ENCODE peak calls at places on chromosomes 3 and 15, in four cellular contexts. J is HEK293T, Y is K562, K is GM12878. H is an unnamed sample.

GRCh38 chr15:66078929-66079275 is 174.6 kb downstream of the MEGF11 start:
- DNase-seq in J (no peak), K (no peak), Y (no peak), H (no peak)

GRCh38 chr3:28467414-28467813 is 118.8 kb upstream of the AZI2 start:
- DNase-seq in J (no peak), Y (no peak), K (no peak), H (no peak)

GRCh38 chr3:52240059-52240885 is 1.3 kb upstream of the TWF2 start:
- DNase-seq in Y (peak), K (no peak), J (no peak), H (peak)

GRCh38 chr3:134067311-134068161 is 37.8 kb upstream of the SLCO2A1 start:
- DNase-seq in J (no peak), Y (no peak), K (no peak), H (no peak)

GRCh38 chr3:158352551-158352950 is 218.4 kb upstream of the MLF1 start:
- DNase-seq in Y (no peak), K (no peak), J (no peak), H (no peak)

GRCh38 chr15:25249236-25250010 is 189.4 kb downstream of the UBE3A start:
- DNase-seq in J (no peak), K (no peak), Y (no peak), H (no peak)

GRCh38 chr3:31204026-31204795 is 309.8 kb upstream of the GADL1 start:
- DNase-seq in Y (no peak), J (no peak), K (no peak), H (peak)

GRCh38 chr15:74835312-74835823 is 7.6 kb downstream of the ULK3 start:
- DNase-seq in J (peak), Y (peak), K (no peak), H (peak)

GRCh38 chr15:63035253-63035652 is 7.3 kb upstream of the TPM1 start:
- DNase-seq in Y (no peak), K (no peak), J (no peak), H (no peak)

GRCh38 chr15:38873151-38873550 is 308.5 kb upstream of the RASGRP1 start:
- DNase-seq in K (no peak), Y (no peak), J (no peak), H (peak)

GRCh38 chr3:74390121-74390870 is 224.2 kb downstream of the CNTN3 start:
- DNase-seq in J (no peak), K (no peak), Y (no peak), H (no peak)

GRCh38 chr3:167032267-167032876 is 347.7 kb downstream of the ZBBX start:
- DNase-seq in J (peak), K (no peak), Y (no peak), H (peak)

GRCh38 chr15:75067123-75067854 is 43.9 kb downstream of the PPCDC start:
- DNase-seq in Y (no peak), K (no peak), J (no peak), H (no peak)

GRCh38 chr3:24185738-24186384 is 240.8 kb downstream of the NR1D2 start:
- DNase-seq in J (peak), K (no peak), Y (peak), H (peak)

GRCh38 chr3:50157821-50158556 is 2.9 kb downstream of the SEMA3F start:
- DNase-seq in Y (peak), K (no peak), J (no peak), H (no peak)

GRCh38 chr3:65877160-65877559 is 161.6 kb downstream of the MAGI1 start:
- DNase-seq in J (no peak), K (no peak), Y (no peak), H (no peak)

GRCh38 chr3:197394464-197395321 is 96.3 kb upstream of the DLG1 start:
- DNase-seq in J (no peak), Y (peak), K (peak), H (no peak)

DNA sequence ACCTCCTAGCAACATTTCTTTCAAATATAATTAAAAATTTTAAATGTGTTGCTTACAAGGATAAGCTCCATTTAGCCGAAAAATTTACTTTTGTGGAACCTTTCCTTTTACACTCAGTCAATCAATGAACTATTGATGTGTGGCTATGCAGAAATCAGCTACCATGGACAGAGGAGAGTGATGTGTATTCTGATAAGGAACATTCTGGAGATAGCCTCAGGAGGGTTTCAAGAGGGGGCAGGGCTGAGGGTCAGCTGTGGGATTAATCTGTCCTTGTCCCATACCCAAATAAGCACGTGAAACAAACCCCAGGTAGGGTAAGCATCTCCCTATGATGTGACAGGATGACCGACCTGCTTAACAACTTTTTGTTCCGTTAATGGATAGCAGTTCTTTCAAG is 192.6 kb upstream of the PROK2 start:
- DNase-seq in J (no peak), Y (no peak), K (no peak), H (no peak)
- TF ChIP-seq FOXM1 in J (no peak), Y (no peak), K (no peak), H (no peak)

GRCh38 chr3:71399478-71399877 is 184.1 kb downstream of the FOXP1 start:
- DNase-seq in J (no peak), Y (no peak), K (no peak), H (peak)

GRCh38 chr3:71402280-71402679 is 181.2 kb downstream of the FOXP1 start:
- DNase-seq in J (no peak), K (no peak), Y (no peak), H (no peak)

GRCh38 chr3:71401695-71402231 is 181.8 kb downstream of the FOXP1 start:
- DNase-seq in K (no peak), Y (no peak), J (no peak), H (no peak)

GRCh38 chr3:71402872-71403271 is 180.7 kb downstream of the FOXP1 start:
- DNase-seq in Y (no peak), K (no peak), J (no peak), H (no peak)

GRCh38 chr3:71400986-71401451 is 182.5 kb downstream of the FOXP1 start:
- DNase-seq in K (no peak), J (no peak), Y (peak), H (peak)
- TF ChIP-seq FOXM1 in K (no peak), J (no peak), Y (no peak), H (no peak)

DNA sequence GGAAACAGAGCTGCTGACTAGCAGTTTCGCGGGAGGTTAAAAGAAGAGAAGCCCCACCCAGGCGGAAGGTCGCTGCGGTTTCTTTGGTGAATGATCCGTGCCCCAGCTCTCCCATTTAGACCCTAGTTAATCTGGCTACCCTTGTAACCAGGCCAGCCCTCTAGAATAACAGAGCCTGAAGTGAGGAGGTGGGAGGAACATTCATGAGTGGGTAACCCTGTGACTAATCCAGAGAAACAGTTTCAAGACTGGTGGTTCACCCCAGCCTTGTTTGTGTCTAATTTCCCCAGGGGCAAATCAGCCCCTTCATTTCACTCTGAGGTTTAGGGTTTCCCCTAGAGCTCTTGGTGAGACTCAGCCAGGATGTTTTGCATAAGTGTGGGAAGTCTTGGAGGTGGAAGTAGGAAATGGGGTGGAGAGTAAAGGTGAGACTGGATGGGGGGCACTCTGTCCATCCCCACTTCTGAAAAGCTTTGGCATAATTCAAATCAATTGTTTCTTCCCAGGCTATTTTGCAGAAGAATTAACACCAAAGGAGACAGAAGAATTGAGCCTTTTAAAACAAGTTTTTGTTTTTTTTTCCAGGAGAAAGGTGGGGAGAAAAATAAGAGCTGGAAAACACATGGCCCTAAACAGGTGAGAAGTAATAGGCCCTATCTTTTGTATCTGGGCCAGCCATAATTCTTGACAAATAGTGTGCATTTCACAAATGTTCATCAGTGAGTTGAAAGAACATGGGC is 303.1 kb downstream of the RPLP1 start:
- DNase-seq in J (no peak), K (peak), Y (no peak), H (no peak)
- TF ChIP-seq FOXM1 in J (no peak), K (peak), Y (no peak), H (no peak)

GRCh38 chr3:11944052-11944673 is 60.0 kb upstream of the SYN2 start:
- DNase-seq in Y (peak), J (peak), K (no peak), H (peak)
- TF ChIP-seq FOXM1 in Y (no peak), J (no peak), K (no peak), H (no peak)

GRCh38 chr3:37862219-37862711 is 585 bp downstream of the CTDSPL start:
- DNase-seq in K (no peak), J (peak), Y (peak), H (no peak)
- TF ChIP-seq FOXM1 in K (no peak), J (no peak), Y (no peak), H (no peak)

DNA sequence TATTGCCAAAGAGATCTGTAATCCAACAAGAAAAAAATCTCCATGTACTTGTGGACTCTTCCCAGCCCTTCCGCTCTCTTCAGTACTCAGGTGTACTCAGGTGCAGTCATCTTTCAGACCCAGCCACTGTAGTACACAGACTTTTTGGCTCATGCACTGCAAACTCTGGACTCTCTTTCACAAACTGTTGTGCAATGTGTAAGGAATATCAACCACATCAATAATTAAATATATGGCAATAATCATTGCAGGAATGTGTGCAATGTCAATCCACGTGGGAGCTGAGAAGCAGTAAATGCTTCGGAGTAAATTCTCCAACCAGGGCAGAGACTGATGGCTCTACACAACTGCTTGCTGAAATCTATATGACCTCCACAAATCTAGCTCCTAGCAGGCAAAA is 287.3 kb upstream of the COL8A1 start:
- DNase-seq in J (no peak), Y (no peak), K (no peak), H (no peak)
- TF ChIP-seq FOXM1 in J (no peak), Y (no peak), K (no peak), H (no peak)

DNA sequence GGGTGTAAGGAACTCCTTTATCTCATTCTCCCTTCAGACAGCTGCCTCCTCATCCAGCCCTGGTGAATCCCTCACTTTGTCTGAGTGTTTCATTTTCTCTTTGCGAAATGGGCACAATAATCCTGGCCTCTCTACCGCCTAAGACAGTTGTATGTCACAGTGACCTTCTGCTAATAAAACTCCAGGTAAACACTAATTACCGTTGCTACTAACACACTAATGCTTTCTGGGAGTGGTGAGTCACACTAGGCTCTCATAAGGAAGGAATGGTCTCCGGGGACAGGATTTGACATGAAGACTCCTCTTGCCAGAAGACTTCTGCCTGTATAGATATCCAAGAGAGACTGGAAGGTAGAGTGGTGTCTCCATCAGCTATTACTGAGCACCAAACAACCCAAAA is 71.7 kb upstream of the SNRK start:
- DNase-seq in K (no peak), J (no peak), Y (no peak), H (no peak)
- TF ChIP-seq FOXM1 in K (no peak), J (no peak), Y (no peak), H (no peak)

H was measured in HepG2.